ENCODE peak calls at places on chromosomes 4 and X, in ten cellular contexts. One of them, this sample, is unnamed.

GRCh38 chrX:10900585-10901289 is 210.4 kb upstream of the HCCS start:
- DNase-seq in A549: peak; percentile 74
- DNase-seq in lung: no peak
- DNase-seq in GM23248: peak; percentile 51
- DNase-seq in pancreas: no peak
- DNase-seq in small intestine: peak; percentile 12
- DNase-seq in testis: no peak
- DNase-seq in cardiac muscle cell: peak; percentile 40
- DNase-seq in right cardiac atrium: no peak
- DNase-seq in naive thymus-derived CD4-positive, alpha-beta T cell: no peak
- DNase-seq in this sample: no peak

GRCh38 chr4:173317003-173317402 is 17.2 kb downstream of the HMGB2 start:
- DNase-seq in A549: peak; percentile 28
- DNase-seq in lung: no peak
- DNase-seq in GM23248: peak; percentile 29
- DNase-seq in pancreas: no peak
- DNase-seq in small intestine: no peak
- DNase-seq in testis: no peak
- DNase-seq in cardiac muscle cell: peak; percentile 7
- DNase-seq in right cardiac atrium: no peak
- DNase-seq in naive thymus-derived CD4-positive, alpha-beta T cell: no peak
- DNase-seq in this sample: peak; percentile 9

GRCh38 chr4:122827899-122828601 is 1.4 kb downstream of the FGF2 start:
- DNase-seq in A549: peak; percentile 65
- DNase-seq in lung: no peak
- DNase-seq in GM23248: peak; percentile 80
- DNase-seq in pancreas: no peak
- DNase-seq in small intestine: peak; percentile 48
- DNase-seq in testis: peak; percentile 48
- DNase-seq in cardiac muscle cell: peak; percentile 77
- DNase-seq in right cardiac atrium: peak; percentile 65
- DNase-seq in naive thymus-derived CD4-positive, alpha-beta T cell: peak; percentile 16
- DNase-seq in this sample: peak; percentile 57

GRCh38 chr4:64105903-64106302 is 303.3 kb downstream of the TECRL start:
- DNase-seq in A549: no peak
- DNase-seq in lung: no peak
- DNase-seq in GM23248: no peak
- DNase-seq in pancreas: no peak
- DNase-seq in small intestine: no peak
- DNase-seq in testis: no peak
- DNase-seq in cardiac muscle cell: no peak
- DNase-seq in right cardiac atrium: no peak
- DNase-seq in naive thymus-derived CD4-positive, alpha-beta T cell: no peak
- DNase-seq in this sample: no peak

GRCh38 chrX:69083361-69083760 is 81.9 kb downstream of the PJA1 start:
- DNase-seq in A549: no peak
- DNase-seq in lung: no peak
- DNase-seq in GM23248: no peak
- DNase-seq in pancreas: peak; percentile 30
- DNase-seq in small intestine: no peak
- DNase-seq in testis: no peak
- DNase-seq in cardiac muscle cell: no peak
- DNase-seq in right cardiac atrium: no peak
- DNase-seq in naive thymus-derived CD4-positive, alpha-beta T cell: no peak
- DNase-seq in this sample: no peak

GRCh38 chr4:123699823-123700822 is 303.5 kb downstream of the SPRY1 start:
- DNase-seq in A549: no peak
- DNase-seq in lung: no peak
- DNase-seq in GM23248: peak; percentile 92
- DNase-seq in pancreas: no peak
- DNase-seq in small intestine: no peak
- DNase-seq in testis: peak; percentile 32
- DNase-seq in cardiac muscle cell: peak; percentile 98
- DNase-seq in right cardiac atrium: peak; percentile 48
- DNase-seq in naive thymus-derived CD4-positive, alpha-beta T cell: no peak
- DNase-seq in this sample: peak; percentile 42

GRCh38 chrX:1591863-1592127 is 391 bp downstream of the AKAP17A start:
- DNase-seq in A549: no peak
- DNase-seq in lung: no peak
- DNase-seq in GM23248: peak; percentile 59
- DNase-seq in pancreas: no peak
- DNase-seq in small intestine: no peak
- DNase-seq in testis: no peak
- DNase-seq in cardiac muscle cell: no peak
- DNase-seq in right cardiac atrium: no peak
- DNase-seq in naive thymus-derived CD4-positive, alpha-beta T cell: no peak
- DNase-seq in this sample: no peak

GRCh38 chr4:185282968-185283367 is 73.6 kb downstream of the SNX25 start:
- DNase-seq in A549: peak; percentile 44
- DNase-seq in lung: peak; percentile 73
- DNase-seq in GM23248: peak; percentile 20
- DNase-seq in pancreas: no peak
- DNase-seq in small intestine: no peak
- DNase-seq in testis: no peak
- DNase-seq in cardiac muscle cell: no peak
- DNase-seq in right cardiac atrium: no peak
- DNase-seq in naive thymus-derived CD4-positive, alpha-beta T cell: no peak
- DNase-seq in this sample: no peak

GRCh38 chr4:19286924-19287323 is 964.8 kb upstream of the SLIT2 start:
- DNase-seq in A549: no peak
- DNase-seq in lung: no peak
- DNase-seq in GM23248: no peak
- DNase-seq in pancreas: no peak
- DNase-seq in small intestine: no peak
- DNase-seq in testis: no peak
- DNase-seq in cardiac muscle cell: no peak
- DNase-seq in right cardiac atrium: no peak
- DNase-seq in naive thymus-derived CD4-positive, alpha-beta T cell: no peak
- DNase-seq in this sample: no peak

GRCh38 chrX:40084471-40084870 is 13.3 kb downstream of the BCOR start:
- DNase-seq in A549: no peak
- DNase-seq in lung: no peak
- DNase-seq in GM23248: no peak
- DNase-seq in pancreas: no peak
- DNase-seq in small intestine: no peak
- DNase-seq in testis: no peak
- DNase-seq in cardiac muscle cell: no peak
- DNase-seq in right cardiac atrium: no peak
- DNase-seq in naive thymus-derived CD4-positive, alpha-beta T cell: no peak
- DNase-seq in this sample: no peak

GRCh38 chr4:41539711-41540110 is 1.8 kb downstream of the LIMCH1 start:
- DNase-seq in A549: no peak
- DNase-seq in lung: no peak
- DNase-seq in GM23248: no peak
- DNase-seq in pancreas: no peak
- DNase-seq in small intestine: no peak
- DNase-seq in testis: no peak
- DNase-seq in cardiac muscle cell: no peak
- DNase-seq in right cardiac atrium: no peak
- DNase-seq in naive thymus-derived CD4-positive, alpha-beta T cell: no peak
- DNase-seq in this sample: no peak

GRCh38 chr4:141417387-141417786 is 196.7 kb downstream of the ZNF330 start:
- DNase-seq in A549: no peak
- DNase-seq in lung: no peak
- DNase-seq in GM23248: peak; percentile 79
- DNase-seq in pancreas: no peak
- DNase-seq in small intestine: no peak
- DNase-seq in testis: no peak
- DNase-seq in cardiac muscle cell: no peak
- DNase-seq in right cardiac atrium: no peak
- DNase-seq in naive thymus-derived CD4-positive, alpha-beta T cell: no peak
- DNase-seq in this sample: no peak

GRCh38 chrX:30530591-30530990 is 47.0 kb downstream of the TASL start:
- DNase-seq in A549: no peak
- DNase-seq in lung: no peak
- DNase-seq in GM23248: peak; percentile 76
- DNase-seq in pancreas: no peak
- DNase-seq in small intestine: no peak
- DNase-seq in testis: no peak
- DNase-seq in cardiac muscle cell: peak; percentile 43
- DNase-seq in right cardiac atrium: no peak
- DNase-seq in naive thymus-derived CD4-positive, alpha-beta T cell: no peak
- DNase-seq in this sample: no peak

GRCh38 chr4:95095352-95095974 is 337.7 kb downstream of the BMPR1B start:
- DNase-seq in A549: peak; percentile 78
- DNase-seq in lung: no peak
- DNase-seq in GM23248: peak; percentile 75
- DNase-seq in pancreas: no peak
- DNase-seq in small intestine: no peak
- DNase-seq in testis: peak; percentile 18
- DNase-seq in cardiac muscle cell: peak; percentile 62
- DNase-seq in right cardiac atrium: no peak
- DNase-seq in naive thymus-derived CD4-positive, alpha-beta T cell: no peak
- DNase-seq in this sample: peak; percentile 79

GRCh38 chr4:19987746-19988145 is 264.0 kb upstream of the SLIT2 start:
- DNase-seq in A549: no peak
- DNase-seq in lung: no peak
- DNase-seq in GM23248: peak; percentile 72
- DNase-seq in pancreas: no peak
- DNase-seq in small intestine: no peak
- DNase-seq in testis: no peak
- DNase-seq in cardiac muscle cell: peak; percentile 61
- DNase-seq in right cardiac atrium: no peak
- DNase-seq in naive thymus-derived CD4-positive, alpha-beta T cell: no peak
- DNase-seq in this sample: no peak

GRCh38 chr4:178215309-178215708 is 773.1 kb upstream of the AGA start:
- DNase-seq in A549: no peak
- DNase-seq in lung: no peak
- DNase-seq in GM23248: no peak
- DNase-seq in pancreas: no peak
- DNase-seq in small intestine: no peak
- DNase-seq in testis: no peak
- DNase-seq in cardiac muscle cell: no peak
- DNase-seq in right cardiac atrium: no peak
- DNase-seq in naive thymus-derived CD4-positive, alpha-beta T cell: no peak
- DNase-seq in this sample: no peak

GRCh38 chrX:150032742-150033141 is 94.5 kb upstream of the EOLA2 start:
- DNase-seq in A549: peak; percentile 42
- DNase-seq in lung: no peak
- DNase-seq in GM23248: peak; percentile 87
- DNase-seq in pancreas: no peak
- DNase-seq in small intestine: peak; percentile 55
- DNase-seq in testis: no peak
- DNase-seq in cardiac muscle cell: peak; percentile 52
- DNase-seq in right cardiac atrium: no peak
- DNase-seq in naive thymus-derived CD4-positive, alpha-beta T cell: no peak
- DNase-seq in this sample: no peak

DNA sequence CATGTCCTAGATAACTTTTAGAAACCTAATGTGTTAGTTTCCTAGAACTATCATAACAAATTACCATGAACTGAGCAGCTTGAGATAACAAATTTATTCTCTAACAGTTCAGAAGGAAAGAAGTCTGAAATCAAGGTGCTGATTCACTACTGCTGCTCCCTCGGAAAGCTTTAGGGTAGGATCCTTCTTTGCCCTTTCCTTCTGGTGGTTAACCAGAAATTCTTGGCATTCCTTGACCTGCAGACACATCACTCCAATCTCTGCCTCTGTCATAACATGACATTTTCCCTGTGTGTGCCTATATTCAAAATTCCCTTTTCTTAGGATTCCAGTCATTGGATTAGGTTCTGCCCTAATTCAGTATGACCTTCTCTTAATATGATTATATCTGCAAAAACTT is 175.5 kb downstream of the SNCA start:
- DNase-seq in A549: no peak
- DNase-seq in lung: no peak
- DNase-seq in GM23248: peak; percentile 41
- DNase-seq in pancreas: no peak
- DNase-seq in small intestine: no peak
- DNase-seq in testis: no peak
- DNase-seq in cardiac muscle cell: peak; percentile 66
- DNase-seq in right cardiac atrium: no peak
- DNase-seq in naive thymus-derived CD4-positive, alpha-beta T cell: no peak
- DNase-seq in this sample: peak; percentile 71
- H3K4me1 ChIP-seq in A549: no peaks in the 10 kb centered on the region
- H3K4me1 ChIP-seq in lung: no peaks in the 10 kb centered on the region
- H3K4me1 ChIP-seq in GM23248: peaks cover 13% of the 10 kb centered on the region
- H3K4me1 ChIP-seq in pancreas: no peaks in the 10 kb centered on the region
- H3K4me1 ChIP-seq in small intestine: no peaks in the 10 kb centered on the region
- H3K4me1 ChIP-seq in testis: no peaks in the 10 kb centered on the region
- H3K4me1 ChIP-seq in cardiac muscle cell: peaks cover 21% of the 10 kb centered on the region
- H3K4me1 ChIP-seq in right cardiac atrium: no peaks in the 10 kb centered on the region
- H3K4me1 ChIP-seq in naive thymus-derived CD4-positive, alpha-beta T cell: no peaks in the 10 kb centered on the region
- H3K4me1 ChIP-seq in this sample: peaks cover 21% of the 10 kb centered on the region

GRCh38 chr4:99821918-99822503 is 5.4 kb downstream of the DAPP1 start:
- DNase-seq in A549: no peak
- DNase-seq in lung: no peak
- DNase-seq in GM23248: no peak
- DNase-seq in pancreas: no peak
- DNase-seq in small intestine: no peak
- DNase-seq in testis: no peak
- DNase-seq in cardiac muscle cell: no peak
- DNase-seq in right cardiac atrium: no peak
- DNase-seq in naive thymus-derived CD4-positive, alpha-beta T cell: no peak
- DNase-seq in this sample: no peak
- H3K4me3 ChIP-seq in A549: no peak overlapping the region
- H3K4me3 ChIP-seq in lung: no peak overlapping the region
- H3K4me3 ChIP-seq in GM23248: no peak overlapping the region
- H3K4me3 ChIP-seq in pancreas: no peak overlapping the region
- H3K4me3 ChIP-seq in small intestine: no peak overlapping the region
- H3K4me3 ChIP-seq in testis: no peak overlapping the region
- H3K4me3 ChIP-seq in cardiac muscle cell: no peak overlapping the region
- H3K4me3 ChIP-seq in right cardiac atrium: no peak overlapping the region
- H3K4me3 ChIP-seq in naive thymus-derived CD4-positive, alpha-beta T cell: no peak overlapping the region
- H3K4me3 ChIP-seq in this sample: no peak overlapping the region

GRCh38 chr4:110620352-110621327 is 2.2 kb downstream of the PITX2 start:
- DNase-seq in A549: no peak
- DNase-seq in lung: no peak
- DNase-seq in GM23248: no peak
- DNase-seq in pancreas: peak; percentile 65
- DNase-seq in small intestine: peak; percentile 86
- DNase-seq in testis: no peak
- DNase-seq in cardiac muscle cell: peak; percentile 27
- DNase-seq in right cardiac atrium: peak; percentile 52
- DNase-seq in naive thymus-derived CD4-positive, alpha-beta T cell: no peak
- DNase-seq in this sample: peak; percentile 87
- H3K4me1 ChIP-seq in A549: no peaks in the 10 kb centered on the region
- H3K4me1 ChIP-seq in lung: peaks cover 17% of the 10 kb centered on the region
- H3K4me1 ChIP-seq in GM23248: no peaks in the 10 kb centered on the region
- H3K4me1 ChIP-seq in pancreas: peaks cover 7% of the 10 kb centered on the region
- H3K4me1 ChIP-seq in small intestine: no peaks in the 10 kb centered on the region
- H3K4me1 ChIP-seq in testis: peaks cover 9% of the 10 kb centered on the region
- H3K4me1 ChIP-seq in cardiac muscle cell: peaks cover 9% of the 10 kb centered on the region
- H3K4me1 ChIP-seq in right cardiac atrium: peaks cover 10% of the 10 kb centered on the region
- H3K4me1 ChIP-seq in naive thymus-derived CD4-positive, alpha-beta T cell: no peaks in the 10 kb centered on the region
- H3K4me1 ChIP-seq in this sample: peaks cover 7% of the 10 kb centered on the region

DNA sequence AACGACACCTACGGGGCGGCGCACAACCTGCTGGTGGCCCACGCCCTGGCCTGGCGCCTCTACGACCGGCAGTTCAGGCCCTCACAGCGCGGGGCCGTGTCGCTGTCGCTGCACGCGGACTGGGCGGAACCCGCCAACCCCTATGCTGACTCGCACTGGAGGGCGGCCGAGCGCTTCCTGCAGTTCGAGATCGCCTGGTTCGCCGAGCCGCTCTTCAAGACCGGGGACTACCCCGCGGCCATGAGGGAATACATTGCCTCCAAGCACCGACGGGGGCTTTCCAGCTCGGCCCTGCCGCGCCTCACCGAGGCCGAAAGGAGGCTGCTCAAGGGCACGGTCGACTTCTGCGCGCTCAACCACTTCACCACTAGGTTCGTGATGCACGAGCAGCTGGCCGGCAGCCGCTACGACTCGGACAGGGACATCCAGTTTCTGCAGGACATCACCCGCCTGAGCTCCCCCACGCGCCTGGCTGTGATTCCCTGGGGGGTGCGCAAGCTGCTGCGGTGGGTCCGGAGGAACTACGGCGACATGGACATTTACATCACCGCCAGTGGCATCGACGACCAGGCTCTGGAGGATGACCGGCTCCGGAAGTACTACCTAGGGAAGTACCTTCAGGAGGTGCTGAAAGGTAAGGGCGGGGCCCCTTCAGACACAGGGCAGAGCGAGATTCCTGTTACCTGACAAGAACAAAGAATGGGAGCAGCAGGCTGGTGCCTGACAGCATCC is 11.7 kb downstream of the RPL9 start:
- DNase-seq in A549: no peak
- DNase-seq in lung: peak; percentile 72
- DNase-seq in GM23248: peak; percentile 82
- DNase-seq in pancreas: peak; percentile 80
- DNase-seq in small intestine: peak; percentile 75
- DNase-seq in testis: peak; percentile 68
- DNase-seq in cardiac muscle cell: peak; percentile 82
- DNase-seq in right cardiac atrium: peak; percentile 84
- DNase-seq in naive thymus-derived CD4-positive, alpha-beta T cell: no peak
- DNase-seq in this sample: no peak
- H3K4me3 ChIP-seq in A549: no peak overlapping the region
- H3K4me3 ChIP-seq in lung: no peak overlapping the region
- H3K4me3 ChIP-seq in GM23248: peak overlapping the region; percentile 49
- H3K4me3 ChIP-seq in pancreas: no peak overlapping the region
- H3K4me3 ChIP-seq in small intestine: peak overlapping the region; percentile 58
- H3K4me3 ChIP-seq in testis: peak overlapping the region; percentile 47
- H3K4me3 ChIP-seq in cardiac muscle cell: no peak overlapping the region
- H3K4me3 ChIP-seq in right cardiac atrium: peak overlapping the region; percentile 33
- H3K4me3 ChIP-seq in naive thymus-derived CD4-positive, alpha-beta T cell: peak overlapping the region; percentile 26
- H3K4me3 ChIP-seq in this sample: no peak overlapping the region

This sample was measured in SJCRH30.